ENCODE peak calls at places on chromosomes 16 and 17, in six cellular contexts. J, V, W, E, B and C are unnamed samples.

GRCh38 chr16:4646773-4647660 is 22.4 kb downstream of the MGRN1 start:
- DNase-seq in J (no peak), V (no peak), B (no peak), W (no peak), E (peak; percentile 11), C (no peak)

GRCh38 chr17:31579265-31579664 is 187.8 kb downstream of the RAB11FIP4 start:
- DNase-seq in B (no peak), E (no peak), W (no peak), J (no peak), V (peak; percentile 78), C (no peak)

GRCh38 chr16:60107467-60107866 is 1373.4 kb upstream of the GOT2 start:
- DNase-seq in V (peak; percentile 54), E (no peak), W (no peak), J (no peak), B (no peak), C (no peak)

GRCh38 chr16:67910162-67910561 is 17.1 kb downstream of the PSKH1 start:
- DNase-seq in E (no peak), J (no peak), V (peak; percentile 90), W (no peak), B (no peak), C (no peak)

GRCh38 chr17:4635823-4636375 is 5.6 kb downstream of the ALOX15 start:
- DNase-seq in B (no peak), V (no peak), E (no peak), J (no peak), W (peak; percentile 70), C (no peak)

GRCh38 chr16:4790261-4790660 is 2.1 kb upstream of the SEPTIN12 start:
- DNase-seq in W (no peak), J (no peak), B (no peak), E (no peak), V (no peak), C (no peak)

GRCh38 chr17:50615818-50616217 is 18.9 kb upstream of the ABCC3 start:
- DNase-seq in E (no peak), B (no peak), W (no peak), V (no peak), J (no peak), C (no peak)

GRCh38 chr17:39826334-39826733 is 37.8 kb downstream of the IKZF3 start:
- DNase-seq in B (no peak), E (no peak), W (no peak), V (no peak), J (no peak), C (no peak)

GRCh38 chr17:72386619-72387237 is 265.9 kb downstream of the SOX9 start:
- DNase-seq in W (no peak), B (no peak), V (peak; percentile 67), E (no peak), J (no peak), C (no peak)

GRCh38 chr16:54027126-54027922 is 259.3 kb downstream of the IRX3 start:
- DNase-seq in E (no peak), J (no peak), V (peak; percentile 71), B (no peak), W (no peak), C (no peak)

GRCh38 chr17:55072910-55073309 is 104.3 kb downstream of the STXBP4 start:
- DNase-seq in E (no peak), V (no peak), J (no peak), B (no peak), W (no peak), C (no peak)